ENCODE peak calls at places on chromosomes 12 and 14, in five cellular contexts. B, O, G, T and N are unnamed samples.

GRCh38 chr14:98136019-98136418 is 1136.0 kb downstream of the BCL11B start:
- DNase-seq in B (no peak), T (no peak), O (no peak), G (no peak), N (no peak)

GRCh38 chr14:94671870-94672444 is 59.8 kb downstream of the SERPINA3 start:
- DNase-seq in B (no peak), G (peak), O (no peak), T (peak), N (peak)

GRCh38 chr14:51182166-51182565 is 57.9 kb upstream of the TMX1 start:
- DNase-seq in B (no peak), O (no peak), G (no peak), T (no peak), N (no peak)

GRCh38 chr12:20128926-20129325 is 239.4 kb upstream of the PDE3A start:
- DNase-seq in G (no peak), B (no peak), O (no peak), T (no peak), N (no peak)

GRCh38 chr14:40630471-40630870 is 976.2 kb upstream of the LRFN5 start:
- DNase-seq in B (no peak), T (no peak), O (no peak), G (no peak), N (no peak)

GRCh38 chr14:96051231-96051630 is 12.1 kb downstream of the C14orf132 start:
- DNase-seq in O (no peak), G (no peak), T (peak), B (no peak), N (peak)

GRCh38 chr14:64209428-64210165 is 84.6 kb downstream of the ESR2 start:
- DNase-seq in O (no peak), T (no peak), G (peak), B (peak), N (no peak)

GRCh38 chr14:106807493-106807892 is 1281.1 kb downstream of the TMEM121 start:
- DNase-seq in T (no peak), O (no peak), B (no peak), G (no peak), N (no peak)

GRCh38 chr12:26452511-26452910 is 257.1 kb downstream of the SSPN start:
- DNase-seq in B (no peak), G (no peak), T (no peak), O (no peak), N (no peak)

GRCh38 chr12:91854725-91855124 is 290.9 kb downstream of the BTG1 start:
- DNase-seq in T (no peak), B (no peak), G (no peak), O (no peak), N (no peak)

GRCh38 chr12:5094986-5095385 is 51.3 kb downstream of the KCNA5 start:
- DNase-seq in B (no peak), T (no peak), G (no peak), O (no peak), N (no peak)

GRCh38 chr12:103627189-103627855 is 40.2 kb downstream of the STAB2 start:
- DNase-seq in G (no peak), T (no peak), O (no peak), B (peak), N (no peak)
- H3K27ac ChIP-seq in G (no peak), T (no peak), O (no peak), B (no peak), N (no peak)

DNA sequence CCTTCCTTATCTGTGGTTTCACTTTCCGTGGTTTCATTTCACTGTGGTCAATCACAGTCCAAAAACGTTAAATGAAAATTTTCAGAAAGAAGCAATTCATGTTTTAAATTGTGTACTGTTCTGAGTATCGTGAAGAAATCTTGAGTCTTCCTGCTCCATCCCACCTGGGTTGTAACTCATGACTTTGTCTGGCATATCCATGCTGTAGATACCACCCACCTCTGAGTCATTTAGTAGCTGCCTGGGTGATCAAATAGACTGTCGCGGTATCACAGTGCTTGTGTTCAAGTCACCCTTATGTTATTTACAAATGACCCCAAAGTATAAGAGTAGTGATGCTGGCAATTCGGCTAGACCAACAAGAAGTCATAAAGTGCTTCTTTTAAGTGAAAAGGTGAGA is 521.2 kb downstream of the AACS start:
- DNase-seq in T (no peak), O (no peak), B (no peak), G (no peak), N (no peak)
- H3K4me3 ChIP-seq in T (no peak), O (no peak), B (no peak), G (no peak), N (no peak)

DNA sequence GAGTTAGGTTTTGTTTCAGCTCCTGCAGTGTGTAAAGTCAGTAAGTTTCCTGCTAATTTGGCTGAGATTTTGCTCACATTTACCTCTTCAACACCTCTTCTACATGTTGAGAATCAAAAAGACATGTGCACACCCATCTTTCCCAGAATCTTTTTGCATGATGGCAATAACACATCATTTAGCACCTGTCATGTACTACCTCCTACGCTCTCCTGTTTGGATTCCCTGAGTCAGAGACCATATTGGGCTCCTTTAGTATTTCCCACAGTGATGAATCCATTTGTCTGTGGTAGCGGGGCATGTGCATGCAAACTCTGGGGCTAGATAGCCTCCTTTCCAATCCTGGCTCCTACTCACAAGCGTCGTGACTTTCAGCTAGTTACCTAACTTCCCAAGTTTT is 20.1 kb downstream of the PLBD1 start:
- DNase-seq in B (no peak), O (no peak), T (no peak), G (no peak), N (no peak)
- H3K27ac ChIP-seq in B (no peak), O (no peak), T (no peak), G (no peak), N (no peak)

GRCh38 chr12:130633771-130634170 is 82.3 kb downstream of the RIMBP2 start:
- DNase-seq in T (no peak), B (no peak), O (peak), G (peak), N (peak)
- H3K4me3 ChIP-seq in T (no peak), B (no peak), O (no peak), G (no peak), N (no peak)

DNA sequence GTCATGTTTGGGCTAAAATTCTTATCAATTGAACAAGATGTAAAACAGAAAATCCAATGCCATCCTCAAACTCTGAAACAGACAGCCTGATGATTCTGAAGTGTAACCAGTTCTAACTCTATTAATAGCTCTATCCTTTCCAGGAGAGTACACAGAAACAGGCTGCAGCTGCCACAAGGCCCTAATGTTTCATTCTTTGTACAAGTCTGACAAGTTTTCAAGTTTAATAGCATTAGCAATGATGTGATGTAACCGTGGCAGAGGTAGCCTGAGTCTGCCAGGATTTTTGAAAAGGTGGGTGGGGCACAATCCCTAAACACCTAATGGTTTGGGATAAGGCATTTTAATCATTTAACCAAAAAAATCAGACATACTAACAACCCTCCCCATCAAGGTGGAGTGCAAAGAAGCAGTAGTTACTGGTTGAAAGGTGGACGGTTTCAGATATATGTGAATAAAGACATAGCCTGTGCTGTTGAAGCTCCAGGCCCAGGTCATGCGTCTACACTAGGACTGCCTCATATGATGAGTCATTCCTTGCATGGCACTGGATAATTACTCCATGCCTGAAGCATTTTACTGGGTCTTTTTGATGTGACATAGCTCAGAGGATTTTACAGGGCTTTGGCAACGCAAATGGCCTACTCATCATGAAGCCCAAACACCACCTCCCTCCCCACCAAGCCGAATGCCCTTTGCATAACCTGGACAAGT is 145.1 kb upstream of the GRIP1 start:
- DNase-seq in B (no peak), O (no peak), T (no peak), G (no peak), N (no peak)
- H3K27ac ChIP-seq in B (no peak), O (no peak), T (no peak), G (no peak), N (no peak)

DNA sequence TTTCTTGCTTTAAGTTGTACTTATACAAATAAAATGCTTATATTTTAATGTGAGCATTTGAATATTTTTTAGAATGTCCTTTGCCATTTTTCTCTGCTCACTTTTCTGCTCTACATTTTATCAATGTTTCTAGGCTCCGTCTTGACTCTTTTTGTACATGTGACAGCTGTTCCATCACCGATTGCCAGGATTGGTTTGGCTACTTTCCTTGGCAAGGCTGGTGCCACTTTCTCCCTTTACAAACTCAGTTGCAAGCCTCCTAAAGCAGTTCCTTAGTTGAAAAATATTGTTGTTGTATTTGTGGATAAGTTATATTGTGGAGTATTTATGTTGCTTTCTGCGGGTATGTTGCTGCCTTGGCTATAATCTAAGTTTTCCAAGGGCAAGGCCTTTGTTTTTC is 63.4 kb downstream of the DACT1 start:
- DNase-seq in B (no peak), G (no peak), T (no peak), O (no peak), N (no peak)
- H3K4me3 ChIP-seq in B (no peak), G (no peak), T (no peak), O (no peak), N (no peak)

GRCh38 chr12:110726708-110727369 is 15.9 kb downstream of the PPP1CC start:
- DNase-seq in B (no peak), G (no peak), O (no peak), T (no peak), N (no peak)
- H3K27ac ChIP-seq in B (no peak), G (no peak), O (no peak), T (no peak), N (no peak)

GRCh38 chr12:71795901-71796300 is 41.2 kb downstream of the RAB21 start:
- DNase-seq in T (no peak), O (no peak), G (no peak), B (no peak), N (no peak)

GRCh38 chr12:71799105-71799504 is 40.5 kb upstream of the TBC1D15 start:
- DNase-seq in T (no peak), G (no peak), O (no peak), B (no peak), N (no peak)

GRCh38 chr12:71800177-71800576 is 39.4 kb upstream of the TBC1D15 start:
- DNase-seq in B (no peak), T (no peak), G (no peak), O (no peak), N (no peak)

GRCh38 chr12:71792599-71792998 is 37.9 kb downstream of the RAB21 start:
- DNase-seq in T (no peak), O (no peak), B (no peak), G (no peak), N (no peak)

DNA sequence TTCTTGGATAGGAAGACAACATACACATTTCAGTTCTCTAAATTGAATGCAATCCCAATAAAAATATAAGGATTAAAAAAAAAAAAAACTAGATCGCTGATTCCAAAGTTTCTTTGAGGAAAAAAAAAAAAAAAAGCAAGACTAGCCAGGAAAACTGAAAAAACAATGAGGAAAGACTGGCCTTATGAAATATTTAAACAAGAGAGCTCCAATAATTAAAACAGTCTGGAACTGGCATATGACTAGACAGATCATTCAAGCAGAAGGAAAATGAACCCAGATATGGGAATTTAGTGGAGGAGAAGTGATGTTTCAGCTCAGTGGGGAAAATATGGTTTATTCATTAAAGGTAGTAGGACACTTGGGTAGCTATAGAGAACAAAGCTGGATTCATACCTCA is 42.1 kb upstream of the TBC1D15 start:
- DNase-seq in T (no peak), G (no peak), B (no peak), O (no peak), N (no peak)
- H3K4me3 ChIP-seq in T (no peak), G (no peak), B (no peak), O (no peak), N (no peak)